ENCODE peak calls at places on chromosomes 16 and 17, in six cellular contexts. H is PC-3, E is heart left ventricle, B is GM12878, Z is left ventricle myocardium inferior, F is bronchial epithelial cell. K is an unnamed sample. For H3K27me3, the result is how much of the 10 kb centered on the place peaks cover.

GRCh38 chr16:72850863-72851262 is 197.1 kb downstream of the ZFHX3 start:
- DNase-seq in H (no peak), E (peak), B (no peak), Z (no peak), F (no peak), K (no peak)

GRCh38 chr17:42275527-42276358 is 448 bp downstream of the STAT5B start:
- DNase-seq in H (no peak), E (peak), B (no peak), Z (no peak), F (no peak), K (no peak)

GRCh38 chr16:75798714-75799113 is 72.4 kb upstream of the CPHXL start:
- DNase-seq in H (no peak), E (no peak), B (no peak), Z (no peak), F (no peak), K (no peak)

GRCh38 chr16:73213761-73214480 is 166.0 kb upstream of the ZFHX3 start:
- DNase-seq in H (peak), E (no peak), B (no peak), Z (no peak), F (no peak), K (no peak)

GRCh38 chr17:7495906-7496434 is 11.8 kb downstream of the POLR2A start:
- DNase-seq in H (no peak), E (no peak), B (no peak), Z (no peak), F (no peak), K (no peak)

GRCh38 chr16:83116274-83116892 is 489.6 kb downstream of the CDH13 start:
- DNase-seq in H (no peak), E (no peak), B (no peak), Z (no peak), F (no peak), K (no peak)

GRCh38 chr16:53507464-53508180 is 4.6 kb upstream of the AKTIP start:
- DNase-seq in H (no peak), E (no peak), B (no peak), Z (no peak), F (no peak), K (no peak)

GRCh38 chr16:83903739-83904138 is 4.8 kb downstream of the MLYCD start:
- DNase-seq in H (no peak), E (peak), B (no peak), Z (peak), F (no peak), K (no peak)

GRCh38 chr17:46035112-46035818 is 36.2 kb downstream of the STH start:
- DNase-seq in H (no peak), E (no peak), B (no peak), Z (no peak), F (no peak), K (no peak)

GRCh38 chr17:75684924-75685323 is 17.8 kb downstream of the SAP30BP start:
- DNase-seq in H (peak), E (no peak), B (no peak), Z (no peak), F (peak), K (peak)

GRCh38 chr17:68456529-68457167 is 648 bp downstream of the WIPI1 start:
- DNase-seq in H (peak), E (peak), B (no peak), Z (peak), F (peak), K (peak)

GRCh38 chr17:7548585-7549400 is at the start of gene TNFSF12:
- DNase-seq in H (peak), E (peak), B (no peak), Z (peak), F (peak), K (no peak)

GRCh38 chr17:17819561-17819995 is 17.2 kb downstream of the SREBF1 start:
- DNase-seq in H (peak), E (peak), B (peak), Z (peak), F (peak), K (no peak)

GRCh38 chr16:54936086-54936978 is 5.7 kb downstream of the IRX5 start:
- DNase-seq in H (peak), E (peak), B (no peak), Z (no peak), F (no peak), K (peak)

GRCh38 chr17:56806949-56807348 is 26.8 kb downstream of the C17orf67 start:
- DNase-seq in H (no peak), E (no peak), B (no peak), Z (no peak), F (no peak), K (no peak)

GRCh38 chr17:76307966-76308338 is at the start of gene QRICH2:
- DNase-seq in H (no peak), E (no peak), B (no peak), Z (no peak), F (no peak), K (no peak)

GRCh38 chr16:15484662-15485061 is 50.3 kb downstream of the BMERB1 start:
- DNase-seq in H (no peak), E (no peak), B (no peak), Z (no peak), F (peak), K (no peak)

GRCh38 chr16:67967956-67968439 is 439 bp downstream of the SLC12A4 start:
- DNase-seq in H (peak), E (peak), B (no peak), Z (peak), F (no peak), K (peak)

GRCh38 chr16:63458842-63459241 is 1422.6 kb upstream of the CDH8 start:
- DNase-seq in H (no peak), E (no peak), B (no peak), Z (no peak), F (no peak), K (no peak)

GRCh38 chr16:81461243-81461642 is 16.6 kb downstream of the CMIP start:
- DNase-seq in H (no peak), E (no peak), B (no peak), Z (no peak), F (no peak), K (no peak)

GRCh38 chr17:31596382-31597323 is 205.2 kb downstream of the RAB11FIP4 start:
- DNase-seq in H (peak), E (peak), B (peak), Z (peak), F (peak), K (peak)

GRCh38 chr17:15978606-15979005 is 20.9 kb downstream of the ZSWIM7 start:
- DNase-seq in H (no peak), E (no peak), B (no peak), Z (no peak), F (no peak), K (no peak)

GRCh38 chr17:58156839-58157803 is 8.9 kb downstream of the OR4D1 start:
- DNase-seq in H (no peak), E (peak), B (no peak), Z (peak), F (no peak), K (no peak)

GRCh38 chr16:25692734-25693508 is 1.2 kb downstream of the HS3ST4 start:
- DNase-seq in H (no peak), E (no peak), B (no peak), Z (no peak), F (no peak), K (no peak)

GRCh38 chr17:58005728-58006562 is 1.1 kb downstream of the SRSF1 start:
- DNase-seq in H (no peak), E (no peak), B (no peak), Z (no peak), F (no peak), K (no peak)

GRCh38 chr16:67447508-67448076 is 16.7 kb downstream of the HSD11B2 start:
- DNase-seq in H (peak), E (peak), B (peak), Z (peak), F (peak), K (no peak)

GRCh38 chr17:62876664-62877411 is 68.7 kb upstream of the MARCHF10 start:
- DNase-seq in H (peak), E (no peak), B (no peak), Z (no peak), F (peak), K (peak)

GRCh38 chr16:56950881-56951771 is 10.6 kb upstream of the CETP start:
- DNase-seq in H (peak), E (peak), B (no peak), Z (peak), F (no peak), K (no peak)

GRCh38 chr17:52106638-52107261 is 51.8 kb downstream of the CA10 start:
- DNase-seq in H (peak), E (no peak), B (no peak), Z (no peak), F (peak), K (peak)

GRCh38 chr17:52106070-52106469 is 52.4 kb downstream of the CA10 start:
- DNase-seq in H (no peak), E (no peak), B (no peak), Z (no peak), F (no peak), K (peak)

GRCh38 chr17:52105601-52106000 is 52.9 kb downstream of the CA10 start:
- DNase-seq in H (peak), E (no peak), B (no peak), Z (no peak), F (peak), K (peak)

GRCh38 chr17:52111182-52111581 is 47.3 kb downstream of the CA10 start:
- DNase-seq in H (no peak), E (no peak), B (no peak), Z (no peak), F (no peak), K (no peak)
- H3K27me3 ChIP-seq in H (under half), E (under half), B (under half), Z (under half), F (under half), K (under half)

GRCh38 chr16:11698271-11698689 is 30.0 kb downstream of the SNN start:
- DNase-seq in H (peak), E (no peak), B (no peak), Z (no peak), F (peak), K (no peak)
- TF ChIP-seq CTCF in H (peak), E (no peak), B (no peak), Z (no peak), F (peak), K (peak)

DNA sequence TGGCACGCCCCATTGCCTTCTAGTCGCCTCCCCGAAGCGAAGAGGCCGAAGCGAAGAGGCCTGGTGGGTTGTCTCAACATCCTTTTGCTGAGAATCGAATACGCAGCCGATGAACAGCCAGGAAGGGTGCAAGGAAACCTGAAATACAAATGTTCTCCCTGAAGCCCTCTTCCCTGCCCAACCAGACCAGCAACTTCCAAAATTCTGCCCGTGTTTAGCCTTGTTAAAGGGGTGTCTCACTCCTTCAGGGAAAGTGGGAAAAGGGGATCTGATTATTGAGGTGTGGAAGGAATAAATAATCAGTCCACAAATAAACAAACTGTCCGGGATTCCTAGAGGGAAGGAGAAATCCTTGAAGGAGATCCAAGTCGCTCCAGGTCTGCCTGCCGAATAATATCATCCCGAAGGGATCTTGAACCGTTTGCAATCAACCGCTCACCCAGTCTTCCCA is 1.4 kb upstream of the FOXC2 start:
- DNase-seq in H (no peak), E (no peak), B (no peak), Z (no peak), F (no peak), K (no peak)
- H3K27me3 ChIP-seq in H (under half), E (under half), B (under half), Z (half or more), F (under half), K (half or more)

DNA sequence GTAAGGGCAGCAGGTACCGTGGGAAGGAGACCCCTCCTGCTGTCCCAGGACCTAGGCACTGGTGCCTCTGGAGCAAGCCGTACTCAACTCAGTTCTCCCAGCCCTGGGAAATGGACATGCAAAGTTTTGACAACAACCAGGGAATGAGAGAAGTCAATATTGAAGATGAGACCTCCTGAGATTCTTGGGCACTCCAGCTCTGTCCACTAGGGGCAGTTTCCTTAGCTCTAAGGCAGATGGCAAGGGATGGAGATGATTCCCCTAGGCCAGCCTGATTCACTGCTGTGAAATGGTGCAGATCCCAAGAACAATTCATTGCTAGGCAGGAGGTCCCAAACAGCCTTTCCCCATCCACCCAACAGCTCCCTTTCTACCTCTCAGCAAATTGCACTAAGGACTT is 20.6 kb upstream of the SDR42E2 start:
- DNase-seq in H (peak), E (no peak), B (no peak), Z (no peak), F (peak), K (no peak)
- TF ChIP-seq CTCF in H (peak), E (no peak), B (peak), Z (peak), F (peak), K (peak)

GRCh38 chr16:1336619-1337018 is 3.2 kb downstream of the BAIAP3 start:
- DNase-seq in H (no peak), E (no peak), B (no peak), Z (no peak), F (no peak), K (no peak)

GRCh38 chr16:1335996-1336395 is 2.6 kb downstream of the BAIAP3 start:
- DNase-seq in H (no peak), E (no peak), B (no peak), Z (no peak), F (no peak), K (no peak)

GRCh38 chr16:1334739-1335138 is 1.3 kb downstream of the BAIAP3 start:
- DNase-seq in H (no peak), E (no peak), B (no peak), Z (no peak), F (no peak), K (no peak)

GRCh38 chr16:1333854-1334719 is 642 bp downstream of the BAIAP3 start:
- DNase-seq in H (no peak), E (no peak), B (no peak), Z (no peak), F (no peak), K (no peak)

GRCh38 chr16:1335211-1335971 is 1.9 kb downstream of the BAIAP3 start:
- DNase-seq in H (no peak), E (no peak), B (no peak), Z (no peak), F (no peak), K (no peak)
- H3K27me3 ChIP-seq in H (under half), E (under half), B (under half), Z (half or more), F (under half), K (half or more)

DNA sequence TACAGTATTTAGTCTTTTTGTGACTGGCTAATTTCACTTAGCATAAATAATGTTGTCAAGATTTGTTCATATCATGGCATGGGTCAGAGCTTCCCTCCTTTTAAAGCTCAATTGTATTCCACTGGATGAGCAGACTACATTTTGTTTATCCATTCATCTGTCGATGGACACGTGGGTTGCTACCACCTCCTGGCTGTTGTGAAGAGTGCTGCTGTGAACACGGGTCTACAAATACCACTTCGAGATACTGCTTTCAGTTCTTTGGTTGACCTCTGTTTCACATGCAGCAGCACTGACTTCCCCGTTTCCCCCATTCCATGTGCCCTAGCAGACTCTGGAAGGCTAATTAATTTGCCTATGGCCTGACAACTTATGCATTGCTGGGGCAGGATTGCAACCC is 285.4 kb downstream of the SHISA9 start:
- DNase-seq in H (no peak), E (no peak), B (no peak), Z (no peak), F (no peak), K (no peak)
- TF ChIP-seq CTCF in H (no peak), E (no peak), B (no peak), Z (no peak), F (no peak), K (no peak)

GRCh38 chr17:77501751-77502625 is 361.2 kb downstream of the SEC14L1 start:
- DNase-seq in H (no peak), E (peak), B (no peak), Z (no peak), F (no peak), K (no peak)
- H3K27me3 ChIP-seq in H (under half), E (under half), B (under half), Z (under half), F (under half), K (under half)

K was measured in foreskin keratinocyte.